ENCODE peak calls at places on chromosome 1, in seven cellular contexts. One of them, this sample, is unnamed.

GRCh38 chr1:203117611-203118575 is 9.6 kb upstream of the ADORA1 start:
- DNase-seq in 8988T: peak
- DNase-seq in GM06990: peak
- DNase-seq in iris pigment epithelial cell: peak
- DNase-seq in AG04450: peak
- DNase-seq in transverse colon: peak
- DNase-seq in GM04504: no peak
- DNase-seq in this sample: peak

GRCh38 chr1:53622531-53622930 is 116.4 kb downstream of the GLIS1 start:
- DNase-seq in 8988T: no peak
- DNase-seq in GM06990: no peak
- DNase-seq in iris pigment epithelial cell: no peak
- DNase-seq in AG04450: no peak
- DNase-seq in transverse colon: no peak
- DNase-seq in GM04504: no peak
- DNase-seq in this sample: no peak

GRCh38 chr1:207962716-207963428 is 51.9 kb upstream of the CD34 start:
- DNase-seq in 8988T: no peak
- DNase-seq in GM06990: no peak
- DNase-seq in iris pigment epithelial cell: peak
- DNase-seq in AG04450: no peak
- DNase-seq in transverse colon: peak
- DNase-seq in GM04504: no peak
- DNase-seq in this sample: peak

GRCh38 chr1:29396438-29397255 is 160.3 kb downstream of the PTPRU start:
- DNase-seq in 8988T: no peak
- DNase-seq in GM06990: no peak
- DNase-seq in iris pigment epithelial cell: peak
- DNase-seq in AG04450: no peak
- DNase-seq in transverse colon: no peak
- DNase-seq in GM04504: no peak
- DNase-seq in this sample: no peak

GRCh38 chr1:96220644-96221043 is 500.9 kb upstream of the PTBP2 start:
- DNase-seq in 8988T: no peak
- DNase-seq in GM06990: no peak
- DNase-seq in iris pigment epithelial cell: no peak
- DNase-seq in AG04450: no peak
- DNase-seq in transverse colon: no peak
- DNase-seq in GM04504: no peak
- DNase-seq in this sample: peak

GRCh38 chr1:20590313-20590777 is 1.4 kb downstream of the CDA start:
- DNase-seq in 8988T: no peak
- DNase-seq in GM06990: no peak
- DNase-seq in iris pigment epithelial cell: peak
- DNase-seq in AG04450: no peak
- DNase-seq in transverse colon: peak
- DNase-seq in GM04504: peak
- DNase-seq in this sample: no peak

GRCh38 chr1:27522148-27522859 is 32.3 kb upstream of the WASF2 start:
- DNase-seq in 8988T: no peak
- DNase-seq in GM06990: no peak
- DNase-seq in iris pigment epithelial cell: no peak
- DNase-seq in AG04450: no peak
- DNase-seq in transverse colon: no peak
- DNase-seq in GM04504: no peak
- DNase-seq in this sample: peak

GRCh38 chr1:61184035-61184713 is 101.8 kb downstream of the NFIA start:
- DNase-seq in 8988T: no peak
- DNase-seq in GM06990: no peak
- DNase-seq in iris pigment epithelial cell: peak
- DNase-seq in AG04450: peak
- DNase-seq in transverse colon: peak
- DNase-seq in GM04504: peak
- DNase-seq in this sample: peak

GRCh38 chr1:43781574-43781973 is 74.2 kb downstream of the ST3GAL3 start:
- DNase-seq in 8988T: no peak
- DNase-seq in GM06990: no peak
- DNase-seq in iris pigment epithelial cell: no peak
- DNase-seq in AG04450: no peak
- DNase-seq in transverse colon: no peak
- DNase-seq in GM04504: no peak
- DNase-seq in this sample: no peak

GRCh38 chr1:40823345-40823744 is 38.8 kb downstream of the CITED4 start:
- DNase-seq in 8988T: no peak
- DNase-seq in GM06990: no peak
- DNase-seq in iris pigment epithelial cell: no peak
- DNase-seq in AG04450: no peak
- DNase-seq in transverse colon: no peak
- DNase-seq in GM04504: no peak
- DNase-seq in this sample: no peak

GRCh38 chr1:197954718-197955418 is 37.7 kb downstream of the LHX9 start:
- DNase-seq in 8988T: no peak
- DNase-seq in GM06990: no peak
- DNase-seq in iris pigment epithelial cell: no peak
- DNase-seq in AG04450: no peak
- DNase-seq in transverse colon: no peak
- DNase-seq in GM04504: no peak
- DNase-seq in this sample: peak

GRCh38 chr1:13487143-13487868 is 26.5 kb downstream of the LRRC38 start:
- DNase-seq in 8988T: no peak
- DNase-seq in GM06990: no peak
- DNase-seq in iris pigment epithelial cell: no peak
- DNase-seq in AG04450: no peak
- DNase-seq in transverse colon: no peak
- DNase-seq in GM04504: no peak
- DNase-seq in this sample: no peak

GRCh38 chr1:41673355-41673754 is 188.9 kb upstream of the EDN2 start:
- DNase-seq in 8988T: no peak
- DNase-seq in GM06990: no peak
- DNase-seq in iris pigment epithelial cell: peak
- DNase-seq in AG04450: no peak
- DNase-seq in transverse colon: no peak
- DNase-seq in GM04504: no peak
- DNase-seq in this sample: no peak

GRCh38 chr1:234718509-234719453 is 108.8 kb upstream of the IRF2BP2 start:
- DNase-seq in 8988T: no peak
- DNase-seq in GM06990: no peak
- DNase-seq in iris pigment epithelial cell: no peak
- DNase-seq in AG04450: no peak
- DNase-seq in transverse colon: no peak
- DNase-seq in GM04504: no peak
- DNase-seq in this sample: no peak

GRCh38 chr1:15341634-15342375 is 67.9 kb upstream of the EFHD2 start:
- DNase-seq in 8988T: no peak
- DNase-seq in GM06990: peak
- DNase-seq in iris pigment epithelial cell: peak
- DNase-seq in AG04450: peak
- DNase-seq in transverse colon: no peak
- DNase-seq in GM04504: no peak
- DNase-seq in this sample: peak

GRCh38 chr1:43760745-43761343 is 53.5 kb downstream of the ST3GAL3 start:
- DNase-seq in 8988T: no peak
- DNase-seq in GM06990: no peak
- DNase-seq in iris pigment epithelial cell: peak
- DNase-seq in AG04450: no peak
- DNase-seq in transverse colon: no peak
- DNase-seq in GM04504: no peak
- DNase-seq in this sample: no peak

GRCh38 chr1:110196917-110197782 is 13.0 kb upstream of the KCNC4 start:
- DNase-seq in 8988T: peak
- DNase-seq in GM06990: no peak
- DNase-seq in iris pigment epithelial cell: peak
- DNase-seq in AG04450: no peak
- DNase-seq in transverse colon: no peak
- DNase-seq in GM04504: no peak
- DNase-seq in this sample: peak

GRCh38 chr1:58442114-58442513 is 104.4 kb downstream of the OMA1 start:
- DNase-seq in 8988T: no peak
- DNase-seq in GM06990: no peak
- DNase-seq in iris pigment epithelial cell: peak
- DNase-seq in AG04450: no peak
- DNase-seq in transverse colon: no peak
- DNase-seq in GM04504: peak
- DNase-seq in this sample: no peak

GRCh38 chr1:209820986-209821385 is 6.8 kb upstream of the UTP25 start:
- DNase-seq in 8988T: no peak
- DNase-seq in GM06990: no peak
- DNase-seq in iris pigment epithelial cell: no peak
- DNase-seq in AG04450: no peak
- DNase-seq in transverse colon: no peak
- DNase-seq in GM04504: no peak
- DNase-seq in this sample: no peak

GRCh38 chr1:99264201-99265021 is at the start of gene PLPPR4:
- DNase-seq in 8988T: no peak
- DNase-seq in GM06990: peak
- DNase-seq in iris pigment epithelial cell: peak
- DNase-seq in AG04450: no peak
- DNase-seq in transverse colon: peak
- DNase-seq in GM04504: peak
- DNase-seq in this sample: peak

GRCh38 chr1:69976896-69977295 is 228.5 kb downstream of the LRRC40 start:
- DNase-seq in 8988T: no peak
- DNase-seq in GM06990: no peak
- DNase-seq in iris pigment epithelial cell: peak
- DNase-seq in AG04450: no peak
- DNase-seq in transverse colon: no peak
- DNase-seq in GM04504: no peak
- DNase-seq in this sample: peak

GRCh38 chr1:172002725-172003345 is 161.5 kb downstream of the DNM3 start:
- DNase-seq in 8988T: no peak
- DNase-seq in GM06990: no peak
- DNase-seq in iris pigment epithelial cell: peak
- DNase-seq in AG04450: peak
- DNase-seq in transverse colon: peak
- DNase-seq in GM04504: peak
- DNase-seq in this sample: peak

GRCh38 chr1:19582318-19582717 is 61.8 kb upstream of the NBL1 start:
- DNase-seq in 8988T: no peak
- DNase-seq in GM06990: peak
- DNase-seq in iris pigment epithelial cell: no peak
- DNase-seq in AG04450: no peak
- DNase-seq in transverse colon: peak
- DNase-seq in GM04504: no peak
- DNase-seq in this sample: peak